ENCODE peak calls at places on chromosome 1, in seven cellular contexts. One of them, this sample, is unnamed.
A peak's percentile ranks its signal among the peaks of the same experiment; 100 is the strongest.

GRCh38 chr1:75152092-75152491 is 17.9 kb downstream of the LHX8 start:
- DNase-seq in iris pigment epithelial cell: no peak
- DNase-seq in CD4-positive, alpha-beta T cell: no peak
- DNase-seq in fibroblast of lung: no peak
- DNase-seq in NCI-H1092 treated with DMSO at 0.1 percent for 48 hours: no peak
- DNase-seq in lower lobe of right lung: no peak
- DNase-seq in MM.1S: no peak
- DNase-seq in this sample: no peak

GRCh38 chr1:154955039-154955717 is 721 bp downstream of the PBXIP1 start:
- DNase-seq in iris pigment epithelial cell: peak; percentile 89
- DNase-seq in CD4-positive, alpha-beta T cell: peak; percentile 97
- DNase-seq in fibroblast of lung: peak; percentile 68
- DNase-seq in NCI-H1092 treated with DMSO at 0.1 percent for 48 hours: peak; percentile 33
- DNase-seq in lower lobe of right lung: no peak
- DNase-seq in MM.1S: peak; percentile 100
- DNase-seq in this sample: peak; percentile 37

GRCh38 chr1:201661823-201662213 is 122.9 kb downstream of the NAV1 start:
- DNase-seq in iris pigment epithelial cell: no peak
- DNase-seq in CD4-positive, alpha-beta T cell: no peak
- DNase-seq in fibroblast of lung: no peak
- DNase-seq in NCI-H1092 treated with DMSO at 0.1 percent for 48 hours: no peak
- DNase-seq in lower lobe of right lung: no peak
- DNase-seq in MM.1S: no peak
- DNase-seq in this sample: no peak

GRCh38 chr1:77824694-77825355 is 45.4 kb downstream of the MIGA1 start:
- DNase-seq in iris pigment epithelial cell: no peak
- DNase-seq in CD4-positive, alpha-beta T cell: no peak
- DNase-seq in fibroblast of lung: no peak
- DNase-seq in NCI-H1092 treated with DMSO at 0.1 percent for 48 hours: no peak
- DNase-seq in lower lobe of right lung: peak; percentile 47
- DNase-seq in MM.1S: no peak
- DNase-seq in this sample: no peak

GRCh38 chr1:230310381-230311163 is 115.6 kb downstream of the PGBD5 start:
- DNase-seq in iris pigment epithelial cell: peak; percentile 57
- DNase-seq in CD4-positive, alpha-beta T cell: peak; percentile 23
- DNase-seq in fibroblast of lung: peak; percentile 76
- DNase-seq in NCI-H1092 treated with DMSO at 0.1 percent for 48 hours: peak; percentile 78
- DNase-seq in lower lobe of right lung: peak; percentile 83
- DNase-seq in MM.1S: peak; percentile 76
- DNase-seq in this sample: peak; percentile 46

GRCh38 chr1:23897083-23897482 is 16.1 kb downstream of the CNR2 start:
- DNase-seq in iris pigment epithelial cell: no peak
- DNase-seq in CD4-positive, alpha-beta T cell: no peak
- DNase-seq in fibroblast of lung: no peak
- DNase-seq in NCI-H1092 treated with DMSO at 0.1 percent for 48 hours: no peak
- DNase-seq in lower lobe of right lung: no peak
- DNase-seq in MM.1S: no peak
- DNase-seq in this sample: no peak

GRCh38 chr1:74193908-74194307 is 4.1 kb downstream of the LRRIQ3 start:
- DNase-seq in iris pigment epithelial cell: peak; percentile 63
- DNase-seq in CD4-positive, alpha-beta T cell: no peak
- DNase-seq in fibroblast of lung: peak; percentile 24
- DNase-seq in NCI-H1092 treated with DMSO at 0.1 percent for 48 hours: no peak
- DNase-seq in lower lobe of right lung: no peak
- DNase-seq in MM.1S: no peak
- DNase-seq in this sample: peak; percentile 73

GRCh38 chr1:155892801-155893200 is 18.3 kb downstream of the RIT1 start:
- DNase-seq in iris pigment epithelial cell: peak; percentile 83
- DNase-seq in CD4-positive, alpha-beta T cell: no peak
- DNase-seq in fibroblast of lung: peak; percentile 86
- DNase-seq in NCI-H1092 treated with DMSO at 0.1 percent for 48 hours: no peak
- DNase-seq in lower lobe of right lung: no peak
- DNase-seq in MM.1S: no peak
- DNase-seq in this sample: peak; percentile 85

GRCh38 chr1:97006044-97006676 is 284.6 kb downstream of the PTBP2 start:
- DNase-seq in iris pigment epithelial cell: peak; percentile 94
- DNase-seq in CD4-positive, alpha-beta T cell: no peak
- DNase-seq in fibroblast of lung: peak; percentile 49
- DNase-seq in NCI-H1092 treated with DMSO at 0.1 percent for 48 hours: no peak
- DNase-seq in lower lobe of right lung: no peak
- DNase-seq in MM.1S: peak; percentile 24
- DNase-seq in this sample: no peak

GRCh38 chr1:40140211-40140709 is 20.9 kb upstream of the RLF start:
- DNase-seq in iris pigment epithelial cell: peak; percentile 76
- DNase-seq in CD4-positive, alpha-beta T cell: no peak
- DNase-seq in fibroblast of lung: no peak
- DNase-seq in NCI-H1092 treated with DMSO at 0.1 percent for 48 hours: no peak
- DNase-seq in lower lobe of right lung: peak; percentile 52
- DNase-seq in MM.1S: no peak
- DNase-seq in this sample: peak; percentile 34

GRCh38 chr1:177824508-177824982 is 145.3 kb downstream of the SEC16B start:
- DNase-seq in iris pigment epithelial cell: no peak
- DNase-seq in CD4-positive, alpha-beta T cell: no peak
- DNase-seq in fibroblast of lung: no peak
- DNase-seq in NCI-H1092 treated with DMSO at 0.1 percent for 48 hours: no peak
- DNase-seq in lower lobe of right lung: no peak
- DNase-seq in MM.1S: peak; percentile 97
- DNase-seq in this sample: no peak

GRCh38 chr1:46479744-46480350 is 9.8 kb upstream of the DMBX1 start:
- DNase-seq in iris pigment epithelial cell: no peak
- DNase-seq in CD4-positive, alpha-beta T cell: no peak
- DNase-seq in fibroblast of lung: no peak
- DNase-seq in NCI-H1092 treated with DMSO at 0.1 percent for 48 hours: no peak
- DNase-seq in lower lobe of right lung: no peak
- DNase-seq in MM.1S: no peak
- DNase-seq in this sample: no peak

This sample was measured in HCEC 1CT.